ENCODE peak calls at places on chromosomes 4 and X, in five cellular contexts. S is HepG2, K is H1, R is K562, A is GM12878. T is an unnamed sample. For H3K4me1, the result is how much of the 10 kb centered on the place peaks cover.

GRCh38 chr4:79197275-79198009 is 128.4 kb downstream of the NAA11 start:
- DNase-seq in S (no peak), A (no peak), K (no peak), R (no peak), T (no peak)

GRCh38 chrX:153438522-153438921 is 7.3 kb downstream of the TREX2 start:
- DNase-seq in S (peak), R (peak), K (no peak), A (no peak), T (no peak)

GRCh38 chr4:152308925-152309324 is 227.0 kb downstream of the FBXW7 start:
- DNase-seq in K (no peak), S (no peak), R (no peak), A (no peak), T (no peak)

GRCh38 chrX:134520860-134521390 is 61.0 kb downstream of the HPRT1 start:
- DNase-seq in K (no peak), R (peak), A (no peak), S (peak), T (peak)

GRCh38 chr4:38804654-38805295 is at the start of gene TLR1:
- DNase-seq in S (peak), R (peak), A (peak), K (no peak), T (peak)

GRCh38 chrX:32408389-32408788 is 803.0 kb downstream of the DMD start:
- DNase-seq in K (no peak), A (no peak), S (no peak), R (peak), T (no peak)

GRCh38 chr4:141684785-141685184 is 48.4 kb downstream of the IL15 start:
- DNase-seq in K (no peak), R (no peak), S (no peak), A (no peak), T (no peak)

GRCh38 chr4:113899260-113900177 is 79.9 kb downstream of the ARSJ start:
- DNase-seq in R (no peak), S (no peak), K (no peak), A (peak), T (no peak)

GRCh38 chrX:74779175-74779574 is 146.1 kb downstream of the NEXMIF start:
- DNase-seq in K (no peak), R (no peak), S (no peak), A (no peak), T (no peak)

GRCh38 chrX:73563740-73564073 is 710 bp downstream of the CHIC1 start:
- DNase-seq in R (no peak), A (peak), S (no peak), K (no peak), T (no peak)

GRCh38 chrX:51395807-51396728 is 63.4 kb downstream of the NUDT10 start:
- DNase-seq in R (peak), S (no peak), K (peak), A (no peak), T (no peak)

GRCh38 chrX:149962859-149963757 is 24.8 kb upstream of the EOLA2 start:
- DNase-seq in R (peak), K (no peak), S (peak), A (peak), T (peak)

GRCh38 chr4:6225469-6225868 is 25.1 kb upstream of the JAKMIP1 start:
- DNase-seq in K (peak), A (no peak), S (no peak), R (peak), T (no peak)

GRCh38 chr4:38106301-38106700 is 146.1 kb downstream of the PTTG2 start:
- DNase-seq in K (no peak), A (no peak), S (no peak), R (no peak), T (no peak)

GRCh38 chrX:151713859-151714258 is 2.0 kb upstream of the FATE1 start:
- DNase-seq in K (peak), A (no peak), R (peak), S (peak), T (peak)

GRCh38 chr4:98745372-98745771 is 87.0 kb upstream of the TSPAN5 start:
- DNase-seq in R (peak), S (peak), K (no peak), A (no peak), T (no peak)

GRCh38 chrX:129981207-129981553 is 1.3 kb upstream of the BCORL1 start:
- DNase-seq in R (no peak), K (no peak), S (no peak), A (no peak), T (no peak)

GRCh38 chr4:125123710-125124109 is 191.0 kb upstream of the FAT4 start:
- DNase-seq in K (no peak), S (no peak), A (no peak), R (no peak), T (no peak)

GRCh38 chr4:3836802-3837601 is 70.8 kb downstream of the ADRA2C start:
- DNase-seq in A (no peak), S (peak), R (peak), K (peak), T (peak)

GRCh38 chr4:82467442-82467841 is 37.1 kb downstream of the ENOPH1 start:
- DNase-seq in S (peak), A (no peak), R (peak), K (no peak), T (no peak)

GRCh38 chr4:68271851-68272756 is 26.6 kb upstream of the TMPRSS11B start:
- DNase-seq in R (peak), K (no peak), A (no peak), S (peak), T (peak)

GRCh38 chr4:64617813-64618212 is 208.6 kb upstream of the TECRL start:
- DNase-seq in R (no peak), K (no peak), A (no peak), S (no peak), T (no peak)

GRCh38 chr4:131081069-131081468 is 1985.1 kb downstream of the C4orf33 start:
- DNase-seq in R (no peak), K (no peak), A (no peak), S (no peak), T (no peak)

GRCh38 chrX:68416592-68416991 is 16.7 kb downstream of the OPHN1 start:
- DNase-seq in A (no peak), S (no peak), R (no peak), K (no peak), T (no peak)

GRCh38 chr4:154010377-154010776 is 221.5 kb upstream of the SFRP2 start:
- DNase-seq in S (no peak), A (no peak), K (no peak), R (no peak), T (no peak)

GRCh38 chr4:26772096-26772495 is 88.5 kb upstream of the STIM2 start:
- DNase-seq in S (no peak), R (no peak), A (no peak), K (no peak), T (no peak)

GRCh38 chrX:71454222-71454621 is 78.7 kb upstream of the OGT start:
- DNase-seq in K (no peak), A (no peak), R (peak), S (no peak), T (no peak)

GRCh38 chr4:153345011-153345981 is 808 bp downstream of the MND1 start:
- DNase-seq in S (peak), R (peak), A (no peak), K (no peak), T (peak)

GRCh38 chr4:7608043-7608442 is 173.3 kb upstream of the PSAPL1 start:
- DNase-seq in K (no peak), S (peak), A (no peak), R (no peak), T (no peak)

GRCh38 chr4:155772459-155773195 is 13.8 kb downstream of the GUCY1B1 start:
- DNase-seq in K (no peak), R (no peak), A (no peak), S (no peak), T (no peak)

GRCh38 chr4:141056473-141056872 is 76.8 kb downstream of the RNF150 start:
- DNase-seq in S (no peak), A (no peak), R (no peak), K (no peak), T (no peak)

GRCh38 chr4:138310498-138310897 is 68.3 kb upstream of the SLC7A11 start:
- DNase-seq in R (no peak), K (no peak), S (no peak), A (no peak), T (no peak)

GRCh38 chr4:157978680-157979361 is 194.0 kb downstream of the GASK1B start:
- DNase-seq in R (peak), A (no peak), S (peak), K (peak), T (peak)

GRCh38 chr4:70885174-70885573 is 17.0 kb upstream of the MOB1B start:
- DNase-seq in R (no peak), K (no peak), A (no peak), S (no peak), T (no peak)

GRCh38 chr4:59571805-59572430 is 1628.2 kb upstream of the ADGRL3 start:
- DNase-seq in S (no peak), A (no peak), K (no peak), R (no peak), T (no peak)

GRCh38 chrX:154417157-154417556 is 5.8 kb downstream of the TAFAZZIN start:
- DNase-seq in R (no peak), K (no peak), S (no peak), A (no peak), T (no peak)

GRCh38 chr4:146442801-146443200 is 78.9 kb downstream of the SLC10A7 start:
- DNase-seq in S (no peak), K (no peak), A (no peak), R (no peak), T (no peak)

GRCh38 chr4:2262145-2262943 is 435 bp upstream of the MXD4 start:
- DNase-seq in S (peak), R (peak), A (peak), K (peak), T (peak)

GRCh38 chr4:2261853-2262144 is at the start of gene MXD4:
- DNase-seq in S (no peak), A (no peak), K (no peak), R (no peak), T (no peak)

GRCh38 chr4:2260336-2261109 is 1.4 kb downstream of the MXD4 start:
- DNase-seq in K (no peak), S (no peak), R (no peak), A (no peak), T (no peak)

GRCh38 chr4:2259541-2260267 is 2.2 kb downstream of the MXD4 start:
- DNase-seq in K (no peak), A (no peak), S (no peak), R (no peak), T (no peak)

GRCh38 chr4:2261110-2261852 is 628 bp downstream of the MXD4 start:
- DNase-seq in K (peak), A (no peak), R (peak), S (no peak), T (no peak)
- H3K4me1 ChIP-seq in K (under half), A (under half), R (under half), S (under half), T (under half)

GRCh38 chrX:24283122-24283789 is 30.6 kb downstream of the SUPT20HL2 start:
- DNase-seq in A (no peak), S (no peak), R (no peak), K (no peak), T (no peak)

GRCh38 chrX:24285082-24285481 is 28.8 kb downstream of the SUPT20HL2 start:
- DNase-seq in A (no peak), R (no peak), S (no peak), K (no peak), T (no peak)

GRCh38 chrX:24277405-24277804 is 36.5 kb downstream of the SUPT20HL2 start:
- DNase-seq in S (no peak), K (no peak), R (no peak), A (no peak), T (no peak)

DNA sequence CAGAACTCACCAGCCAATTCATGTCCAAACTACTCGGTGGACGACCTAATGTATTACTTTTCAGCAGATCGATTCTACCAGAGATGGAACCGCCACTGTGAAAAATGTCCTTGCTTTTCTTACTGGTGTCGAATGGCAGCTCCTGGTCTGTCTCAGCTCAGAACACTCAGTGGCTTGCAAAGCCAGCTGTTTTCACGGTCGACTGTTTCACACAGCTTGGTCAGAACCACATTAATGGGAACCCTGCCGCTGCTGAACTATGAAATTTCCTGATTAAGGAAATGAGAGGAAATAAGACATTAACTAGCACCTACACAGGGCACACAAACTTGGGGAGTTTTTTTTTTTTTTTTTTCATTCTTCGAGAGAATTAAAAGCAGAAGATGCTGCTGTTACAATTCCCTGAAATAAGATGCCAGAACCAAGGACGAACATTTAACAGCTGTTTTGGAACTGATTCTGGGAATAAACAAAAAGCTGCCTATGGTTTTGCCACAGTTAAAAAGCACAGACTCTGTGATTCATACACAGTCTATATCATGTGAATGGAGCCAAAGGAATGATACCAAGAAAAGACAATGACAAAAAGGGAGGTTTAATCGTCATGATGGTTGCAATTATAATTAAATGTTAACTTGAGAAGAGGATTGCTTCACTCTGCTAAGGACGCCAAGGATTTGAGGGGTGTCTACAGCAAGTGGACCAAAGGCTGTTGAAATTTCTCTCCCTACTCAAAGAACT is 31.3 kb downstream of the SUPT20HL2 start:
- DNase-seq in R (no peak), K (no peak), A (no peak), S (no peak), T (no peak)
- TF ChIP-seq ATF3 in R (no peak), K (no peak), A (no peak), S (no peak), T (no peak)

DNA sequence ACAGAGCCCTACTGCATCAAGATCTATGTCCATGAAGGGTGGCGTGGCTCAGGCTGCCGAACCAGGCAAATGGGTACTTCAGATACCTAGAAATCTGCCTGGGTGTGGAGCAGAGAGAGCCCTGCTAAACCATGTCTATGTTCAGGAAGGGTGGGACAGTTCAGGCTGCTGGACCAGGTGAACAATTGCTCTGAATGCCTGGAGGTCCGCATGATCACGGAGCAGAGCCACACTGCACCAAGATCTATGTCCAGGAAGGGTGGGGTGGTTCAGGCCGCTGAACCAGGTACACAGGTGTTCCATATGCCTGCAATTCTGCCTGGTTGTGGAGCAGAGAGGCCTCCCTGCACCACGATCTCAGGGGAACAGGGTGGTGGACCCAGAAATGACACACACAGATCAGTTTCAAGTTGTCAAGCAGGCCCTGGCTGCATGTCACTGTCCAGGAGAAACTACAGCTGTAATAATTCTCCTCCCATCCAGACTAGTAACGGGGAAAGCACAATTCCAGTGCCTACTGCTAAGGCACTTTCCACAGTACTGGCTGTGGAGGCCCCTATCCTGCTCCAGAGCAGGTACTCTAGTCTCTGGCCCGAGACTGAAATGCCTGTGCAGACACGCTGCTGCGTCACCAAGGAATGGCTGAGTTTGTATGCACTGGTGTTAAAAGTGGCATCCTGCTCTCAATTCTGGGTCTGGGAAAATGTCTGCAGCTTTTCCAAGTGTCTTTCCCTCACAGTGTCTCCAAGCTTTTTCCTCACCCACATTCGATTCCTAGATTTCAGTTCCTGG is 25.2 kb downstream of the UBQLN2 start:
- DNase-seq in S (no peak), K (no peak), A (no peak), R (no peak), T (no peak)
- H3K4me1 ChIP-seq in S (under half), K (under half), A (under half), R (under half), T (under half)

GRCh38 chr4:118743867-118744266 is 58.7 kb downstream of the METTL14 start:
- DNase-seq in A (no peak), S (no peak), R (no peak), K (no peak), T (no peak)

GRCh38 chr4:118742050-118742449 is 56.9 kb downstream of the METTL14 start:
- DNase-seq in R (no peak), S (no peak), K (no peak), A (no peak), T (no peak)

GRCh38 chr4:118740869-118741268 is 55.7 kb downstream of the METTL14 start:
- DNase-seq in S (no peak), A (no peak), R (no peak), K (no peak), T (peak)

GRCh38 chr4:118738999-118739690 is 54.0 kb downstream of the METTL14 start:
- DNase-seq in A (no peak), R (no peak), S (no peak), K (no peak), T (no peak)

DNA sequence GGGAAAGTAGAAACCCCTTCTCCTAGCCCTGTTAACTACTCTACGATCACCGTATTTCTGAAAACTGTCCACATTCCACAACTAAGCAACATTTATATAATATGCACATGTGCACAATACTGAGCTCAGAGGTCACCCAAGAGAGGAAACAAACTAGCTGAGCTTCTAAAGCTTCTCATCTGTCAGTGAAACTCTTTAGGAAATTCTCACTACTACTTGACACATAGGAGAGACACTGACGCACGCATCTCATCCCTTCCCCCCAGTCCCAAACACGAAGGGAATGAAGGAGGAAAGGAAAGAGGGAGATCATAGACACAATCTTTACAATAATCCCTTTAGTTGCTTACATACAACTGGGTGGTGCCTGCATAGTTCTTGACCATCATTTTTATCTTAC is 56.3 kb downstream of the METTL14 start:
- DNase-seq in R (no peak), S (no peak), K (no peak), A (no peak), T (no peak)
- TF ChIP-seq ATF3 in R (no peak), S (no peak), K (no peak), A (no peak), T (no peak)

DNA sequence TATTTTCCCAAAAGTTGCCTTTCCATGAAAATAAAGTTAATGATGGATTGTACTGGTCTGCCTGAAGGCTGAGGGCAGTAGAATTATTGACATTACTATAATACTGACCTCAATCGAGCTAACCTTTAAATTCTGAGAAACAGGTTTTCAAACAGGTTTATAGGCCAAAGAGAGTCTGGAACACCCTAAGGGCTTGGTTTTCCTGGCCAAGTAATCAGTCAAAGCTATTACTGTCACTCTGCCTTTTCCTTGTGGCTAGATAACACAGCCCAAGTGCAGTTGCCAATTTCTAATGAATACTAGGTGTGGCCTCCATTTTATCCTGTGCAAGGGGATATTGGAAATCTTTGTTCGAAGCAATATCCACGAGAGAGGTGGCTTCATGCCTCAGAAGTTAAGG is 75.2 kb downstream of the INTS12 start:
- DNase-seq in R (no peak), S (no peak), K (no peak), A (no peak), T (no peak)
- H3K4me1 ChIP-seq in R (under half), S (under half), K (under half), A (under half), T (under half)

DNA sequence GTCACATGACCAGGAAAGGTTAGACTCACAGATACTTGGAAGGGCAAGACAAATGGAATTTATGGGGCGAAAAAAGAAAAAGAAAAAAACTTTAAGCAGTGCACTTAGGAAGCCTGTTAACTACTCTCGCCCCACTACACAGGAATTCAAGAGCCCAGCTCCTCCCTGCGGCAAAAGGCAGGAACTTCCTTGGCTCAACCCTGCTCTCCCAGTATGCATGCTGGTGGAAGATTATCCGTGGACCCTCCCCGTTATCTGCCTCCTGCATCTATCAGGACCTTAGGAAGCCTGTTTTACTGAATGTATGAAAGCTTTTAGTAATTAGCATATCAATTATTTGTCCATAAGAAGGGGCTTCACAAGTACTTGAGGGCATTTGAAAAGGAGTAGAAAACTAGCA is 40.1 kb upstream of the RPA4 start:
- DNase-seq in K (no peak), S (no peak), R (no peak), A (no peak), T (no peak)
- TF ChIP-seq ATF3 in K (no peak), S (no peak), R (no peak), A (no peak), T (no peak)